ENCODE peak calls at places on chromosomes 5 and 9, in eight cellular contexts. One of them, this sample, is unnamed.

GRCh38 chr9:92807031-92807756 is 42.6 kb upstream of the BICD2 start:
- DNase-seq in CD8-positive, alpha-beta T cell: no peak
- DNase-seq in NCI-H460: no peak
- DNase-seq in activated T-helper 1 cell treated with anti-CD3 and anti-CD28 coated beads, Interleukin-12 subunit alpha, Interleukin-12 subunit beta, Interleukin-2, Interleukin-4 antibody, amounts not matched to agents 30 ng/mL and 10 ng/mL and 1 ng/mL, durations not matched to agents 14 hours and 24 hours and 36 hours: no peak
- DNase-seq in left cardiac atrium: no peak
- DNase-seq in NCI-H1092 treated with DMSO at 0.1 percent for 48 hours: no peak
- DNase-seq in AG09319: no peak
- DNase-seq in HFF-Myc: no peak
- DNase-seq in this sample: no peak

GRCh38 chr5:170302729-170303501 is 5.3 kb upstream of the LCP2 start:
- DNase-seq in CD8-positive, alpha-beta T cell: peak; percentile 81
- DNase-seq in NCI-H460: no peak
- DNase-seq in activated T-helper 1 cell treated with anti-CD3 and anti-CD28 coated beads, Interleukin-12 subunit alpha, Interleukin-12 subunit beta, Interleukin-2, Interleukin-4 antibody, amounts not matched to agents 30 ng/mL and 10 ng/mL and 1 ng/mL, durations not matched to agents 14 hours and 24 hours and 36 hours: peak; percentile 60
- DNase-seq in left cardiac atrium: peak; percentile 64
- DNase-seq in NCI-H1092 treated with DMSO at 0.1 percent for 48 hours: no peak
- DNase-seq in AG09319: no peak
- DNase-seq in HFF-Myc: no peak
- DNase-seq in this sample: no peak

GRCh38 chr5:87899109-87900100 is 369.2 kb downstream of the TMEM161B start:
- DNase-seq in CD8-positive, alpha-beta T cell: no peak
- DNase-seq in NCI-H460: no peak
- DNase-seq in activated T-helper 1 cell treated with anti-CD3 and anti-CD28 coated beads, Interleukin-12 subunit alpha, Interleukin-12 subunit beta, Interleukin-2, Interleukin-4 antibody, amounts not matched to agents 30 ng/mL and 10 ng/mL and 1 ng/mL, durations not matched to agents 14 hours and 24 hours and 36 hours: no peak
- DNase-seq in left cardiac atrium: peak; percentile 23
- DNase-seq in NCI-H1092 treated with DMSO at 0.1 percent for 48 hours: no peak
- DNase-seq in AG09319: no peak
- DNase-seq in HFF-Myc: no peak
- DNase-seq in this sample: no peak

GRCh38 chr5:175027390-175027789 is 303.0 kb downstream of the MSX2 start:
- DNase-seq in CD8-positive, alpha-beta T cell: no peak
- DNase-seq in NCI-H460: no peak
- DNase-seq in activated T-helper 1 cell treated with anti-CD3 and anti-CD28 coated beads, Interleukin-12 subunit alpha, Interleukin-12 subunit beta, Interleukin-2, Interleukin-4 antibody, amounts not matched to agents 30 ng/mL and 10 ng/mL and 1 ng/mL, durations not matched to agents 14 hours and 24 hours and 36 hours: no peak
- DNase-seq in left cardiac atrium: no peak
- DNase-seq in NCI-H1092 treated with DMSO at 0.1 percent for 48 hours: no peak
- DNase-seq in AG09319: no peak
- DNase-seq in HFF-Myc: no peak
- DNase-seq in this sample: no peak

GRCh38 chr9:10282084-10282483 is 330.7 kb downstream of the PTPRD start:
- DNase-seq in CD8-positive, alpha-beta T cell: no peak
- DNase-seq in NCI-H460: no peak
- DNase-seq in activated T-helper 1 cell treated with anti-CD3 and anti-CD28 coated beads, Interleukin-12 subunit alpha, Interleukin-12 subunit beta, Interleukin-2, Interleukin-4 antibody, amounts not matched to agents 30 ng/mL and 10 ng/mL and 1 ng/mL, durations not matched to agents 14 hours and 24 hours and 36 hours: no peak
- DNase-seq in left cardiac atrium: no peak
- DNase-seq in NCI-H1092 treated with DMSO at 0.1 percent for 48 hours: no peak
- DNase-seq in AG09319: no peak
- DNase-seq in HFF-Myc: no peak
- DNase-seq in this sample: no peak

GRCh38 chr5:111254613-111255012 is 30.4 kb downstream of the CAMK4 start:
- DNase-seq in CD8-positive, alpha-beta T cell: peak; percentile 80
- DNase-seq in NCI-H460: no peak
- DNase-seq in activated T-helper 1 cell treated with anti-CD3 and anti-CD28 coated beads, Interleukin-12 subunit alpha, Interleukin-12 subunit beta, Interleukin-2, Interleukin-4 antibody, amounts not matched to agents 30 ng/mL and 10 ng/mL and 1 ng/mL, durations not matched to agents 14 hours and 24 hours and 36 hours: peak; percentile 75
- DNase-seq in left cardiac atrium: no peak
- DNase-seq in NCI-H1092 treated with DMSO at 0.1 percent for 48 hours: peak; percentile 15
- DNase-seq in AG09319: no peak
- DNase-seq in HFF-Myc: no peak
- DNase-seq in this sample: no peak

GRCh38 chr5:135269828-135270545 is 129.0 kb downstream of the MACROH2A1 start:
- DNase-seq in CD8-positive, alpha-beta T cell: no peak
- DNase-seq in NCI-H460: no peak
- DNase-seq in activated T-helper 1 cell treated with anti-CD3 and anti-CD28 coated beads, Interleukin-12 subunit alpha, Interleukin-12 subunit beta, Interleukin-2, Interleukin-4 antibody, amounts not matched to agents 30 ng/mL and 10 ng/mL and 1 ng/mL, durations not matched to agents 14 hours and 24 hours and 36 hours: no peak
- DNase-seq in left cardiac atrium: no peak
- DNase-seq in NCI-H1092 treated with DMSO at 0.1 percent for 48 hours: no peak
- DNase-seq in AG09319: no peak
- DNase-seq in HFF-Myc: no peak
- DNase-seq in this sample: no peak

GRCh38 chr5:44952376-44952775 is 143.6 kb downstream of the MRPS30 start:
- DNase-seq in CD8-positive, alpha-beta T cell: no peak
- DNase-seq in NCI-H460: peak; percentile 21
- DNase-seq in activated T-helper 1 cell treated with anti-CD3 and anti-CD28 coated beads, Interleukin-12 subunit alpha, Interleukin-12 subunit beta, Interleukin-2, Interleukin-4 antibody, amounts not matched to agents 30 ng/mL and 10 ng/mL and 1 ng/mL, durations not matched to agents 14 hours and 24 hours and 36 hours: no peak
- DNase-seq in left cardiac atrium: no peak
- DNase-seq in NCI-H1092 treated with DMSO at 0.1 percent for 48 hours: peak; percentile 28
- DNase-seq in AG09319: no peak
- DNase-seq in HFF-Myc: peak; percentile 19
- DNase-seq in this sample: no peak

GRCh38 chr5:78523314-78524193 is 125.0 kb downstream of the LHFPL2 start:
- DNase-seq in CD8-positive, alpha-beta T cell: no peak
- DNase-seq in NCI-H460: no peak
- DNase-seq in activated T-helper 1 cell treated with anti-CD3 and anti-CD28 coated beads, Interleukin-12 subunit alpha, Interleukin-12 subunit beta, Interleukin-2, Interleukin-4 antibody, amounts not matched to agents 30 ng/mL and 10 ng/mL and 1 ng/mL, durations not matched to agents 14 hours and 24 hours and 36 hours: no peak
- DNase-seq in left cardiac atrium: no peak
- DNase-seq in NCI-H1092 treated with DMSO at 0.1 percent for 48 hours: no peak
- DNase-seq in AG09319: no peak
- DNase-seq in HFF-Myc: no peak
- DNase-seq in this sample: no peak

GRCh38 chr9:132732326-132732725 is 62.1 kb downstream of the GTF3C4 start:
- DNase-seq in CD8-positive, alpha-beta T cell: no peak
- DNase-seq in NCI-H460: no peak
- DNase-seq in activated T-helper 1 cell treated with anti-CD3 and anti-CD28 coated beads, Interleukin-12 subunit alpha, Interleukin-12 subunit beta, Interleukin-2, Interleukin-4 antibody, amounts not matched to agents 30 ng/mL and 10 ng/mL and 1 ng/mL, durations not matched to agents 14 hours and 24 hours and 36 hours: no peak
- DNase-seq in left cardiac atrium: no peak
- DNase-seq in NCI-H1092 treated with DMSO at 0.1 percent for 48 hours: no peak
- DNase-seq in AG09319: no peak
- DNase-seq in HFF-Myc: no peak
- DNase-seq in this sample: no peak

GRCh38 chr9:130448035-130448624 is 3.4 kb downstream of the ASS1 start:
- DNase-seq in CD8-positive, alpha-beta T cell: no peak
- DNase-seq in NCI-H460: no peak
- DNase-seq in activated T-helper 1 cell treated with anti-CD3 and anti-CD28 coated beads, Interleukin-12 subunit alpha, Interleukin-12 subunit beta, Interleukin-2, Interleukin-4 antibody, amounts not matched to agents 30 ng/mL and 10 ng/mL and 1 ng/mL, durations not matched to agents 14 hours and 24 hours and 36 hours: no peak
- DNase-seq in left cardiac atrium: no peak
- DNase-seq in NCI-H1092 treated with DMSO at 0.1 percent for 48 hours: no peak
- DNase-seq in AG09319: peak; percentile 42
- DNase-seq in HFF-Myc: no peak
- DNase-seq in this sample: no peak

GRCh38 chr5:91135475-91136248 is 247.5 kb downstream of the ARRDC3 start:
- DNase-seq in CD8-positive, alpha-beta T cell: no peak
- DNase-seq in NCI-H460: no peak
- DNase-seq in activated T-helper 1 cell treated with anti-CD3 and anti-CD28 coated beads, Interleukin-12 subunit alpha, Interleukin-12 subunit beta, Interleukin-2, Interleukin-4 antibody, amounts not matched to agents 30 ng/mL and 10 ng/mL and 1 ng/mL, durations not matched to agents 14 hours and 24 hours and 36 hours: no peak
- DNase-seq in left cardiac atrium: no peak
- DNase-seq in NCI-H1092 treated with DMSO at 0.1 percent for 48 hours: no peak
- DNase-seq in AG09319: no peak
- DNase-seq in HFF-Myc: no peak
- DNase-seq in this sample: no peak

GRCh38 chr9:19409406-19410194 is 791 bp downstream of the ACER2 start:
- DNase-seq in CD8-positive, alpha-beta T cell: no peak
- DNase-seq in NCI-H460: no peak
- DNase-seq in activated T-helper 1 cell treated with anti-CD3 and anti-CD28 coated beads, Interleukin-12 subunit alpha, Interleukin-12 subunit beta, Interleukin-2, Interleukin-4 antibody, amounts not matched to agents 30 ng/mL and 10 ng/mL and 1 ng/mL, durations not matched to agents 14 hours and 24 hours and 36 hours: no peak
- DNase-seq in left cardiac atrium: peak; percentile 56
- DNase-seq in NCI-H1092 treated with DMSO at 0.1 percent for 48 hours: no peak
- DNase-seq in AG09319: no peak
- DNase-seq in HFF-Myc: no peak
- DNase-seq in this sample: no peak

GRCh38 chr9:4982720-4983482 is 2.2 kb upstream of the JAK2 start:
- DNase-seq in CD8-positive, alpha-beta T cell: no peak
- DNase-seq in NCI-H460: no peak
- DNase-seq in activated T-helper 1 cell treated with anti-CD3 and anti-CD28 coated beads, Interleukin-12 subunit alpha, Interleukin-12 subunit beta, Interleukin-2, Interleukin-4 antibody, amounts not matched to agents 30 ng/mL and 10 ng/mL and 1 ng/mL, durations not matched to agents 14 hours and 24 hours and 36 hours: no peak
- DNase-seq in left cardiac atrium: no peak
- DNase-seq in NCI-H1092 treated with DMSO at 0.1 percent for 48 hours: no peak
- DNase-seq in AG09319: no peak
- DNase-seq in HFF-Myc: no peak
- DNase-seq in this sample: no peak

GRCh38 chr5:982377-983237 is 26.0 kb upstream of the NKD2 start:
- DNase-seq in CD8-positive, alpha-beta T cell: no peak
- DNase-seq in NCI-H460: no peak
- DNase-seq in activated T-helper 1 cell treated with anti-CD3 and anti-CD28 coated beads, Interleukin-12 subunit alpha, Interleukin-12 subunit beta, Interleukin-2, Interleukin-4 antibody, amounts not matched to agents 30 ng/mL and 10 ng/mL and 1 ng/mL, durations not matched to agents 14 hours and 24 hours and 36 hours: no peak
- DNase-seq in left cardiac atrium: no peak
- DNase-seq in NCI-H1092 treated with DMSO at 0.1 percent for 48 hours: no peak
- DNase-seq in AG09319: no peak
- DNase-seq in HFF-Myc: no peak
- DNase-seq in this sample: no peak

GRCh38 chr9:5113994-5114748 is 71.3 kb downstream of the INSL6 start:
- DNase-seq in CD8-positive, alpha-beta T cell: peak; percentile 19
- DNase-seq in NCI-H460: no peak
- DNase-seq in activated T-helper 1 cell treated with anti-CD3 and anti-CD28 coated beads, Interleukin-12 subunit alpha, Interleukin-12 subunit beta, Interleukin-2, Interleukin-4 antibody, amounts not matched to agents 30 ng/mL and 10 ng/mL and 1 ng/mL, durations not matched to agents 14 hours and 24 hours and 36 hours: no peak
- DNase-seq in left cardiac atrium: peak; percentile 13
- DNase-seq in NCI-H1092 treated with DMSO at 0.1 percent for 48 hours: no peak
- DNase-seq in AG09319: no peak
- DNase-seq in HFF-Myc: no peak
- DNase-seq in this sample: no peak

GRCh38 chr9:121360975-121361374 is 9.1 kb downstream of the STOM start:
- DNase-seq in CD8-positive, alpha-beta T cell: no peak
- DNase-seq in NCI-H460: no peak
- DNase-seq in activated T-helper 1 cell treated with anti-CD3 and anti-CD28 coated beads, Interleukin-12 subunit alpha, Interleukin-12 subunit beta, Interleukin-2, Interleukin-4 antibody, amounts not matched to agents 30 ng/mL and 10 ng/mL and 1 ng/mL, durations not matched to agents 14 hours and 24 hours and 36 hours: no peak
- DNase-seq in left cardiac atrium: no peak
- DNase-seq in NCI-H1092 treated with DMSO at 0.1 percent for 48 hours: no peak
- DNase-seq in AG09319: no peak
- DNase-seq in HFF-Myc: no peak
- DNase-seq in this sample: no peak

GRCh38 chr9:73118297-73118696 is 33.4 kb upstream of the ANXA1 start:
- DNase-seq in CD8-positive, alpha-beta T cell: no peak
- DNase-seq in NCI-H460: no peak
- DNase-seq in activated T-helper 1 cell treated with anti-CD3 and anti-CD28 coated beads, Interleukin-12 subunit alpha, Interleukin-12 subunit beta, Interleukin-2, Interleukin-4 antibody, amounts not matched to agents 30 ng/mL and 10 ng/mL and 1 ng/mL, durations not matched to agents 14 hours and 24 hours and 36 hours: no peak
- DNase-seq in left cardiac atrium: no peak
- DNase-seq in NCI-H1092 treated with DMSO at 0.1 percent for 48 hours: no peak
- DNase-seq in AG09319: no peak
- DNase-seq in HFF-Myc: no peak
- DNase-seq in this sample: no peak

GRCh38 chr9:19156805-19157204 is 29.5 kb upstream of the PLIN2 start:
- DNase-seq in CD8-positive, alpha-beta T cell: no peak
- DNase-seq in NCI-H460: no peak
- DNase-seq in activated T-helper 1 cell treated with anti-CD3 and anti-CD28 coated beads, Interleukin-12 subunit alpha, Interleukin-12 subunit beta, Interleukin-2, Interleukin-4 antibody, amounts not matched to agents 30 ng/mL and 10 ng/mL and 1 ng/mL, durations not matched to agents 14 hours and 24 hours and 36 hours: no peak
- DNase-seq in left cardiac atrium: peak; percentile 62
- DNase-seq in NCI-H1092 treated with DMSO at 0.1 percent for 48 hours: no peak
- DNase-seq in AG09319: no peak
- DNase-seq in HFF-Myc: no peak
- DNase-seq in this sample: no peak

GRCh38 chr5:164358531-164359259 is 853.3 kb downstream of the MAT2B start:
- DNase-seq in CD8-positive, alpha-beta T cell: no peak
- DNase-seq in NCI-H460: no peak
- DNase-seq in activated T-helper 1 cell treated with anti-CD3 and anti-CD28 coated beads, Interleukin-12 subunit alpha, Interleukin-12 subunit beta, Interleukin-2, Interleukin-4 antibody, amounts not matched to agents 30 ng/mL and 10 ng/mL and 1 ng/mL, durations not matched to agents 14 hours and 24 hours and 36 hours: no peak
- DNase-seq in left cardiac atrium: no peak
- DNase-seq in NCI-H1092 treated with DMSO at 0.1 percent for 48 hours: no peak
- DNase-seq in AG09319: no peak
- DNase-seq in HFF-Myc: no peak
- DNase-seq in this sample: no peak

GRCh38 chr5:27311544-27311943 is 273.2 kb upstream of the CDH9 start:
- DNase-seq in CD8-positive, alpha-beta T cell: no peak
- DNase-seq in NCI-H460: no peak
- DNase-seq in activated T-helper 1 cell treated with anti-CD3 and anti-CD28 coated beads, Interleukin-12 subunit alpha, Interleukin-12 subunit beta, Interleukin-2, Interleukin-4 antibody, amounts not matched to agents 30 ng/mL and 10 ng/mL and 1 ng/mL, durations not matched to agents 14 hours and 24 hours and 36 hours: no peak
- DNase-seq in left cardiac atrium: no peak
- DNase-seq in NCI-H1092 treated with DMSO at 0.1 percent for 48 hours: no peak
- DNase-seq in AG09319: no peak
- DNase-seq in HFF-Myc: no peak
- DNase-seq in this sample: no peak

GRCh38 chr5:39211773-39212172 is 7.6 kb downstream of the FYB1 start:
- DNase-seq in CD8-positive, alpha-beta T cell: peak; percentile 56
- DNase-seq in NCI-H460: no peak
- DNase-seq in activated T-helper 1 cell treated with anti-CD3 and anti-CD28 coated beads, Interleukin-12 subunit alpha, Interleukin-12 subunit beta, Interleukin-2, Interleukin-4 antibody, amounts not matched to agents 30 ng/mL and 10 ng/mL and 1 ng/mL, durations not matched to agents 14 hours and 24 hours and 36 hours: peak; percentile 54
- DNase-seq in left cardiac atrium: no peak
- DNase-seq in NCI-H1092 treated with DMSO at 0.1 percent for 48 hours: no peak
- DNase-seq in AG09319: no peak
- DNase-seq in HFF-Myc: no peak
- DNase-seq in this sample: no peak

GRCh38 chr5:97094579-97095317 is 47.7 kb downstream of the LIX1 start:
- DNase-seq in CD8-positive, alpha-beta T cell: no peak
- DNase-seq in NCI-H460: no peak
- DNase-seq in activated T-helper 1 cell treated with anti-CD3 and anti-CD28 coated beads, Interleukin-12 subunit alpha, Interleukin-12 subunit beta, Interleukin-2, Interleukin-4 antibody, amounts not matched to agents 30 ng/mL and 10 ng/mL and 1 ng/mL, durations not matched to agents 14 hours and 24 hours and 36 hours: peak; percentile 45
- DNase-seq in left cardiac atrium: no peak
- DNase-seq in NCI-H1092 treated with DMSO at 0.1 percent for 48 hours: no peak
- DNase-seq in AG09319: no peak
- DNase-seq in HFF-Myc: no peak
- DNase-seq in this sample: no peak

GRCh38 chr9:16434522-16434921 is 435.9 kb downstream of the BNC2 start:
- DNase-seq in CD8-positive, alpha-beta T cell: no peak
- DNase-seq in NCI-H460: no peak
- DNase-seq in activated T-helper 1 cell treated with anti-CD3 and anti-CD28 coated beads, Interleukin-12 subunit alpha, Interleukin-12 subunit beta, Interleukin-2, Interleukin-4 antibody, amounts not matched to agents 30 ng/mL and 10 ng/mL and 1 ng/mL, durations not matched to agents 14 hours and 24 hours and 36 hours: no peak
- DNase-seq in left cardiac atrium: no peak
- DNase-seq in NCI-H1092 treated with DMSO at 0.1 percent for 48 hours: no peak
- DNase-seq in AG09319: no peak
- DNase-seq in HFF-Myc: peak; percentile 72
- DNase-seq in this sample: no peak

GRCh38 chr5:126875303-126875785 is 98.4 kb downstream of the LMNB1 start:
- DNase-seq in CD8-positive, alpha-beta T cell: no peak
- DNase-seq in NCI-H460: no peak
- DNase-seq in activated T-helper 1 cell treated with anti-CD3 and anti-CD28 coated beads, Interleukin-12 subunit alpha, Interleukin-12 subunit beta, Interleukin-2, Interleukin-4 antibody, amounts not matched to agents 30 ng/mL and 10 ng/mL and 1 ng/mL, durations not matched to agents 14 hours and 24 hours and 36 hours: no peak
- DNase-seq in left cardiac atrium: no peak
- DNase-seq in NCI-H1092 treated with DMSO at 0.1 percent for 48 hours: no peak
- DNase-seq in AG09319: no peak
- DNase-seq in HFF-Myc: no peak
- DNase-seq in this sample: no peak

GRCh38 chr9:129933215-129933614 is 98.0 kb downstream of the USP20 start:
- DNase-seq in CD8-positive, alpha-beta T cell: no peak
- DNase-seq in NCI-H460: no peak
- DNase-seq in activated T-helper 1 cell treated with anti-CD3 and anti-CD28 coated beads, Interleukin-12 subunit alpha, Interleukin-12 subunit beta, Interleukin-2, Interleukin-4 antibody, amounts not matched to agents 30 ng/mL and 10 ng/mL and 1 ng/mL, durations not matched to agents 14 hours and 24 hours and 36 hours: no peak
- DNase-seq in left cardiac atrium: no peak
- DNase-seq in NCI-H1092 treated with DMSO at 0.1 percent for 48 hours: no peak
- DNase-seq in AG09319: no peak
- DNase-seq in HFF-Myc: no peak
- DNase-seq in this sample: no peak

GRCh38 chr5:140311011-140311467 is 8.1 kb upstream of the PFDN1 start:
- DNase-seq in CD8-positive, alpha-beta T cell: no peak
- DNase-seq in NCI-H460: no peak
- DNase-seq in activated T-helper 1 cell treated with anti-CD3 and anti-CD28 coated beads, Interleukin-12 subunit alpha, Interleukin-12 subunit beta, Interleukin-2, Interleukin-4 antibody, amounts not matched to agents 30 ng/mL and 10 ng/mL and 1 ng/mL, durations not matched to agents 14 hours and 24 hours and 36 hours: no peak
- DNase-seq in left cardiac atrium: no peak
- DNase-seq in NCI-H1092 treated with DMSO at 0.1 percent for 48 hours: no peak
- DNase-seq in AG09319: no peak
- DNase-seq in HFF-Myc: peak; percentile 65
- DNase-seq in this sample: no peak

GRCh38 chr9:99748690-99749089 is 73.0 kb upstream of the NR4A3 start:
- DNase-seq in CD8-positive, alpha-beta T cell: no peak
- DNase-seq in NCI-H460: no peak
- DNase-seq in activated T-helper 1 cell treated with anti-CD3 and anti-CD28 coated beads, Interleukin-12 subunit alpha, Interleukin-12 subunit beta, Interleukin-2, Interleukin-4 antibody, amounts not matched to agents 30 ng/mL and 10 ng/mL and 1 ng/mL, durations not matched to agents 14 hours and 24 hours and 36 hours: no peak
- DNase-seq in left cardiac atrium: no peak
- DNase-seq in NCI-H1092 treated with DMSO at 0.1 percent for 48 hours: no peak
- DNase-seq in AG09319: no peak
- DNase-seq in HFF-Myc: no peak
- DNase-seq in this sample: no peak

GRCh38 chr5:64979518-64979917 is 210.8 kb downstream of the CWC27 start:
- DNase-seq in CD8-positive, alpha-beta T cell: no peak
- DNase-seq in NCI-H460: no peak
- DNase-seq in activated T-helper 1 cell treated with anti-CD3 and anti-CD28 coated beads, Interleukin-12 subunit alpha, Interleukin-12 subunit beta, Interleukin-2, Interleukin-4 antibody, amounts not matched to agents 30 ng/mL and 10 ng/mL and 1 ng/mL, durations not matched to agents 14 hours and 24 hours and 36 hours: no peak
- DNase-seq in left cardiac atrium: no peak
- DNase-seq in NCI-H1092 treated with DMSO at 0.1 percent for 48 hours: no peak
- DNase-seq in AG09319: no peak
- DNase-seq in HFF-Myc: no peak
- DNase-seq in this sample: no peak

GRCh38 chr9:2465921-2466460 is 155.6 kb upstream of the VLDLR start:
- DNase-seq in CD8-positive, alpha-beta T cell: no peak
- DNase-seq in NCI-H460: peak; percentile 74
- DNase-seq in activated T-helper 1 cell treated with anti-CD3 and anti-CD28 coated beads, Interleukin-12 subunit alpha, Interleukin-12 subunit beta, Interleukin-2, Interleukin-4 antibody, amounts not matched to agents 30 ng/mL and 10 ng/mL and 1 ng/mL, durations not matched to agents 14 hours and 24 hours and 36 hours: no peak
- DNase-seq in left cardiac atrium: no peak
- DNase-seq in NCI-H1092 treated with DMSO at 0.1 percent for 48 hours: peak; percentile 47
- DNase-seq in AG09319: no peak
- DNase-seq in HFF-Myc: no peak
- DNase-seq in this sample: no peak

GRCh38 chr5:178116406-178116885 is 3.1 kb downstream of the N4BP3 start:
- DNase-seq in CD8-positive, alpha-beta T cell: peak; percentile 93
- DNase-seq in NCI-H460: no peak
- DNase-seq in activated T-helper 1 cell treated with anti-CD3 and anti-CD28 coated beads, Interleukin-12 subunit alpha, Interleukin-12 subunit beta, Interleukin-2, Interleukin-4 antibody, amounts not matched to agents 30 ng/mL and 10 ng/mL and 1 ng/mL, durations not matched to agents 14 hours and 24 hours and 36 hours: peak; percentile 54
- DNase-seq in left cardiac atrium: no peak
- DNase-seq in NCI-H1092 treated with DMSO at 0.1 percent for 48 hours: no peak
- DNase-seq in AG09319: no peak
- DNase-seq in HFF-Myc: no peak
- DNase-seq in this sample: no peak